ENCODE peak calls at places on chromosomes 13 and 19, in eight cellular contexts. M is AG09309, A is cardiac muscle cell, Z is mammary epithelial cell, H is astrocyte of the cerebellum, X is fibroblast of lung, Q is brain microvascular endothelial cell, S is body of pancreas. W is an unnamed sample.

GRCh38 chr13:81396172-81396571 is 1055.2 kb upstream of the SPRY2 start:
- DNase-seq in M (no peak), A (no peak), Z (no peak), H (no peak), X (no peak), Q (no peak), S (no peak), W (no peak)

GRCh38 chr13:68257111-68257842 is 1027.1 kb upstream of the PCDH9 start:
- DNase-seq in M (no peak), A (no peak), Z (no peak), H (no peak), X (peak), Q (peak), S (no peak), W (no peak)

GRCh38 chr13:73096173-73097117 is 37.6 kb downstream of the KLF5 start:
- DNase-seq in M (no peak), A (no peak), Z (peak), H (no peak), X (no peak), Q (peak), S (no peak), W (no peak)

GRCh38 chr19:11383706-11384048 is 437 bp downstream of the EPOR start:
- DNase-seq in M (no peak), A (peak), Z (no peak), H (no peak), X (no peak), Q (no peak), S (no peak), W (no peak)

GRCh38 chr19:3477506-3477905 is 2.8 kb downstream of the SMIM24 start:
- DNase-seq in M (no peak), A (no peak), Z (no peak), H (no peak), X (no peak), Q (no peak), S (no peak), W (no peak)

GRCh38 chr13:106597759-106598395 is 29.9 kb upstream of the ARGLU1 start:
- DNase-seq in M (no peak), A (no peak), Z (no peak), H (no peak), X (no peak), Q (no peak), S (no peak), W (no peak)

GRCh38 chr13:80361883-80362327 is 21.0 kb upstream of the SPRY2 start:
- DNase-seq in M (no peak), A (peak), Z (peak), H (no peak), X (no peak), Q (peak), S (no peak), W (no peak)

GRCh38 chr13:76873454-76873853 is 12.8 kb downstream of the KCTD12 start:
- DNase-seq in M (no peak), A (no peak), Z (no peak), H (no peak), X (no peak), Q (no peak), S (no peak), W (no peak)

GRCh38 chr19:7368456-7368855 is 19.7 kb downstream of the ARHGEF18 start:
- DNase-seq in M (no peak), A (no peak), Z (no peak), H (no peak), X (no peak), Q (no peak), S (peak), W (no peak)

GRCh38 chr13:45341799-45342584 is 1.0 kb upstream of the TPT1 start:
- DNase-seq in M (no peak), A (peak), Z (peak), H (no peak), X (peak), Q (no peak), S (peak), W (peak)

GRCh38 chr13:65631078-65631477 is 1599.1 kb downstream of the PCDH9 start:
- DNase-seq in M (no peak), A (no peak), Z (no peak), H (no peak), X (peak), Q (no peak), S (no peak), W (peak)

GRCh38 chr19:4971424-4971793 is 2.5 kb downstream of the KDM4B start:
- DNase-seq in M (no peak), A (no peak), Z (peak), H (no peak), X (no peak), Q (no peak), S (peak), W (no peak)

GRCh38 chr13:44181938-44182337 is 191.7 kb upstream of the SERP2 start:
- DNase-seq in M (no peak), A (no peak), Z (peak), H (no peak), X (no peak), Q (no peak), S (no peak), W (no peak)

GRCh38 chr13:21516806-21517205 is 57.7 kb upstream of the ZDHHC20 start:
- DNase-seq in M (no peak), A (no peak), Z (no peak), H (no peak), X (no peak), Q (no peak), S (no peak), W (no peak)

GRCh38 chr19:42132851-42133528 is 744 bp upstream of the POU2F2 start:
- DNase-seq in M (no peak), A (peak), Z (peak), H (no peak), X (no peak), Q (no peak), S (peak), W (peak)

GRCh38 chr19:6012416-6013170 is 34.7 kb upstream of the RANBP3 start:
- DNase-seq in M (no peak), A (no peak), Z (no peak), H (no peak), X (no peak), Q (no peak), S (no peak), W (no peak)

GRCh38 chr13:42478531-42479156 is 95.3 kb upstream of the TNFSF11 start:
- DNase-seq in M (no peak), A (peak), Z (peak), H (peak), X (peak), Q (peak), S (no peak), W (peak)

GRCh38 chr13:41554626-41555386 is 97.5 kb downstream of the RGCC start:
- DNase-seq in M (no peak), A (no peak), Z (peak), H (no peak), X (no peak), Q (no peak), S (no peak), W (no peak)

GRCh38 chr19:40682431-40682964 is 8.0 kb downstream of the NUMBL start:
- DNase-seq in M (no peak), A (no peak), Z (no peak), H (no peak), X (no peak), Q (no peak), S (no peak), W (no peak)

GRCh38 chr19:50387176-50387867 is 3.2 kb downstream of the POLD1 start:
- DNase-seq in M (no peak), A (no peak), Z (no peak), H (no peak), X (peak), Q (peak), S (peak), W (no peak)

GRCh38 chr13:63435668-63436275 is 2020.1 kb upstream of the PCDH20 start:
- DNase-seq in M (peak), A (no peak), Z (peak), H (peak), X (peak), Q (peak), S (no peak), W (peak)

GRCh38 chr13:25330541-25330940 is 29.1 kb downstream of the NUP58 start:
- DNase-seq in M (peak), A (no peak), Z (peak), H (peak), X (peak), Q (no peak), S (no peak), W (no peak)

GRCh38 chr19:1417145-1417544 is 9.8 kb downstream of the DAZAP1 start:
- DNase-seq in M (no peak), A (no peak), Z (no peak), H (peak), X (peak), Q (peak), S (no peak), W (peak)

GRCh38 chr13:32471187-32471922 is 43.4 kb upstream of the N4BP2L1 start:
- DNase-seq in M (no peak), A (peak), Z (no peak), H (no peak), X (peak), Q (peak), S (no peak), W (peak)

GRCh38 chr19:343941-344624 is 513 bp downstream of the MIER2 start:
- DNase-seq in M (no peak), A (peak), Z (no peak), H (no peak), X (peak), Q (no peak), S (no peak), W (peak)

GRCh38 chr19:29449371-29449770 is 76.4 kb upstream of the VSTM2B start:
- DNase-seq in M (no peak), A (no peak), Z (no peak), H (no peak), X (no peak), Q (no peak), S (no peak), W (no peak)

GRCh38 chr19:5292453-5292842 is 48.2 kb downstream of the PTPRS start:
- DNase-seq in M (no peak), A (no peak), Z (no peak), H (no peak), X (no peak), Q (no peak), S (no peak), W (no peak)

GRCh38 chr13:76168661-76169060 is 532.5 kb downstream of the LMO7 start:
- DNase-seq in M (no peak), A (no peak), Z (no peak), H (no peak), X (no peak), Q (no peak), S (no peak), W (no peak)

GRCh38 chr19:54795763-54796162 is 7.6 kb upstream of the KIR2DL4 start:
- DNase-seq in M (no peak), A (no peak), Z (no peak), H (no peak), X (no peak), Q (no peak), S (no peak), W (no peak)
- H3K4me3 ChIP-seq in M (no peak), A (no peak), Z (no peak), H (no peak), X (no peak), Q (no peak), S (no peak), W (no peak)

DNA sequence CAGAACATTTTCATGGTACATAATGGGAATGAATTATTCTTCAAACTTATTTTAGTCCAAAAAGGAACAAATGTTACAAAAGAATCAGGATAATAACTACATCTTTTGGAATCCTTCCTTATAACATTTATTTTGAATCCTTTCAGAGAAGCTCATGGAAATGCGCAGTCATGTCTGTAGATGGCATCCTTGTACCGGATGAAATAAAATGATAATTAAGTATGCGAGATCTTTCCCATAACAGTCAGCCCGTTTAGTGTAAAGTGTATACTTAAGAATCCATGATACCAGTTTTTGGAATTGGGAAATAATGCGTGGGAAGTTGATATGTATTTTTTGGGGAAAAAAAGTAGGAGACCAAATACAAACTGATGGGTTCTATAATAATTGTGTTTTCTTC is 418.8 kb downstream of the GPC5 start:
- DNase-seq in M (no peak), A (no peak), Z (peak), H (no peak), X (peak), Q (peak), S (no peak), W (peak)
- TF ChIP-seq CTCF in M (no peak), A (peak), Z (no peak), H (peak), X (peak), Q (peak), S (no peak), W (peak)

DNA sequence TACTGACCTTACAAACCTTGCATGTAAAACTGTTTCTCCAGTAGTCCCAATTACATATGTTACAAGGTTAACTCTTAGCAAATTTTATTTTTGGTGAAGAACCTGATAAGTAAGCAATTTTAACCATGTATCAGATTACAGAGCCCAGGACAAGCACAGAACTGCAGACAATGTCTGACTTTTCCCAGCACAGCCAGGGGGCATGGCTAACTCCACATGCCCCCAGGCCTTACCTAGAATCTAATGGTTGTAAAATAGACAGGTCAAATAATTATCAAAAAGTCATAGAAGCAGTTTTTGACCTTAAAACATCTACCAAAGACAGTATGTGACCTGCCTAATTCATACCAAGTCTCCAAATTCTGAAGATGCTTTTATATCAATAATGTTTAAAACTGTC is 364.1 kb downstream of the FOXO1 start:
- DNase-seq in M (no peak), A (no peak), Z (no peak), H (no peak), X (no peak), Q (no peak), S (no peak), W (no peak)
- H3K4me3 ChIP-seq in M (no peak), A (no peak), Z (no peak), H (no peak), X (no peak), Q (no peak), S (no peak), W (no peak)

GRCh38 chr13:110444226-110444653 is 117.3 kb downstream of the RAB20 start:
- DNase-seq in M (no peak), A (no peak), Z (peak), H (no peak), X (peak), Q (peak), S (no peak), W (peak)
- TF ChIP-seq CTCF in M (peak), A (peak), Z (peak), H (peak), X (peak), Q (peak), S (no peak), W (peak)

GRCh38 chr13:35474551-35474950 is 1.9 kb downstream of the MAB21L1 start:
- DNase-seq in M (no peak), A (peak), Z (no peak), H (no peak), X (peak), Q (no peak), S (no peak), W (peak)

GRCh38 chr13:35470671-35471465 is 5.6 kb downstream of the MAB21L1 start:
- DNase-seq in M (no peak), A (peak), Z (no peak), H (no peak), X (peak), Q (peak), S (no peak), W (peak)

GRCh38 chr13:35469781-35470380 is 6.6 kb downstream of the MAB21L1 start:
- DNase-seq in M (no peak), A (no peak), Z (no peak), H (no peak), X (no peak), Q (no peak), S (no peak), W (peak)

GRCh38 chr13:35471466-35472307 is 4.8 kb downstream of the MAB21L1 start:
- DNase-seq in M (no peak), A (peak), Z (no peak), H (no peak), X (peak), Q (no peak), S (no peak), W (peak)

GRCh38 chr13:35472308-35473008 is 4.0 kb downstream of the MAB21L1 start:
- DNase-seq in M (no peak), A (no peak), Z (no peak), H (no peak), X (no peak), Q (no peak), S (no peak), W (peak)
- H3K4me3 ChIP-seq in M (no peak), A (no peak), Z (no peak), H (no peak), X (no peak), Q (no peak), S (no peak), W (peak)

DNA sequence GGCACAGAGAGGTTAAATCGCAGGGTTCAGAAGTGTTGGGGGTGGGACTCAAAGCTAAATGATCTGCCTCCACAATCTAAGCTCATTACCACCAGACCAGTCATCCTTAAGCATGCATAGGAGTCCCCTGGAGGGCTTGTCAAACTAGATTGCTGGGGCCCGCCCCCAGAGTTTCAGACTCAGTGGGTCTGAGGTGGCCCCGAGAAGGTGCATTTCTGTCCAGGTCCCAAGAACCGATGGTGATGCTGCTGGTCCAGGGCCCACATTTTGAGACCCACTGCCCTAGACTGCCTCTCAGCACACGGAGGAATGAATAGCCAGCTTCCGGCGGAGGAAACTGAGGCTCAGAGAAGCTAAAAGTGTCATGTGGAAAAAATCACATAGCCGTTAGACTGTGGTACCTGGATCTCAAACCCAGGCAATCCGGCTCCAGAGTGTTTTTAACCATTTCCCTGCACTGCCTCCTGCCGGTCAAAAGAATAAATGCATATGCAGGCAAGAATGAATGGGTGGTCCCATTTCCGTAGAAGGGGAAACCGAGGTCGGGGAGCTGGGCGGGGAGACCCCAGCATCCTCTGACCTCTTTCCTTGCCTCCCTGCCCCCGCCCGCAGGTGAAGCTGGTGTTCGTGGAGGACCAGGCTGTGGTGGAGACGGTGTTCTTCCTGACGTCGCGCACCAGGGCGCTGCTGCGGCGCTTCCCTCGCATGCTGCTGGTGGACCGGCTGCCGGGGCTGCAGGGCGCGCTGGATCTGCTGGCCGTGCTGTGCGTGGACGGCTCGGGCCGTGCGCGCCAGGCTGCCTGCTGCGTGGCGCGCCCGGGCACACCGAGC is 23.8 kb downstream of the ZSWIM9 start:
- DNase-seq in M (no peak), A (peak), Z (no peak), H (no peak), X (no peak), Q (no peak), S (no peak), W (peak)
- TF ChIP-seq CTCF in M (peak), A (peak), Z (peak), H (peak), X (peak), Q (peak), S (peak), W (peak)

GRCh38 chr19:39403331-39404312 is 3.0 kb upstream of the ZFP36 start:
- DNase-seq in M (peak), A (peak), Z (peak), H (peak), X (peak), Q (peak), S (peak), W (peak)
- H3K4me3 ChIP-seq in M (peak), A (peak), Z (peak), H (peak), X (peak), Q (peak), S (no peak), W (peak)

GRCh38 chr19:23075031-23075733 is 41.6 kb upstream of the ZNF730 start:
- DNase-seq in M (peak), A (peak), Z (peak), H (peak), X (peak), Q (peak), S (peak), W (peak)
- TF ChIP-seq CTCF in M (no peak), A (no peak), Z (no peak), H (no peak), X (no peak), Q (peak), S (no peak), W (no peak)

GRCh38 chr19:57748029-57748428 is 1.4 kb downstream of the ZNF776 start:
- DNase-seq in M (no peak), A (no peak), Z (no peak), H (no peak), X (no peak), Q (no peak), S (no peak), W (no peak)
- H3K4me3 ChIP-seq in M (peak), A (peak), Z (peak), H (peak), X (peak), Q (no peak), S (no peak), W (peak)

DNA sequence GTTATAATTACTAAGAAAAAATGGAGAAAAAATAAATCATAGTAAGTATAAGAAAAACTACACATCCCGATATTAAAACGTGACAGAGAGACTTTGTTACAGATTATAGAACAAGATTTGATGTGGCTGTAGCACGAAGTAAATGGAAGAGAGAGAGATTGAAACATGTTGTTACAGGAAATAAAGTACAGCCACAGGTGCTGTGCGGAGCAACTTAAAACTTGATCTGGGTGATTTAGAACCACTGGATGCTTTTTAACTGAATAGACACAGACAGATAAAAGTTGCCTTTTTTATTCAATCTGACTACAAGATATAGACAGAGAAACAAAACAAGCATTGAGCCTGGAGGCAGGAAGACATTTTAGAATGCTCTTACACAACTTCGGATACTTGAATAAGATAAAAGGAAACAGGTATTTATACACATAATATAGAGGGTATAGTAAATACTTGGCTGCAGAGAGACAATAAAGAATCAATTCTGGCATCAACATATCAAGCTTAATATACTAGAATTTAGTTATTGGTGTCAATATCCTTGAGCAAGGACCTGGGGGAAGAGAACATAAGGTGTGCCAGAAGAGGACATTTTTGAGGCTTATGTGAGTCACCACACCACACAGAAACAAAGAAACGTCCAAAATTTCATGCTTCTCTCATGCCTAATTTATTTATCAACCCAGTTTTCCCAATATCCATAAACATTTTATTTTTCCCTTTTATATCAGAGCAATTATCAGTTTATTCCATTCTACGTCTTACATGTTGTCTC is 548.5 kb downstream of the SLITRK1 start:
- DNase-seq in M (no peak), A (no peak), Z (peak), H (peak), X (no peak), Q (no peak), S (no peak), W (no peak)
- TF ChIP-seq CTCF in M (no peak), A (no peak), Z (no peak), H (no peak), X (no peak), Q (no peak), S (no peak), W (no peak)

W was measured in fibroblast of the aortic adventitia.